ENCODE peak calls at places on chromosomes 2 and 18, in five cellular contexts. L, S, G, X and M are unnamed samples.

GRCh38 chr2:71607490-71607889 is 154.1 kb downstream of the DYSF start:
- DNase-seq in L (no peak), S (no peak), G (no peak), X (no peak), M (no peak)

GRCh38 chr2:240595381-240596079 is 9.0 kb downstream of the CAPN10 start:
- DNase-seq in L (no peak), S (no peak), G (no peak), X (no peak), M (no peak)

GRCh38 chr2:56185101-56185581 is 1.4 kb downstream of the CCDC85A start:
- DNase-seq in L (no peak), S (no peak), G (peak; percentile 57), X (no peak), M (peak; percentile 25)

GRCh38 chr2:241867776-241868420 is 1.6 kb upstream of the RTP5 start:
- DNase-seq in L (no peak), S (no peak), G (no peak), X (no peak), M (no peak)

GRCh38 chr18:70288171-70288850 is 534 bp upstream of the SOCS6 start:
- DNase-seq in L (no peak), S (no peak), G (no peak), X (peak; percentile 33), M (peak; percentile 24)

GRCh38 chr2:9618410-9618809 is 12.4 kb downstream of the YWHAQ start:
- DNase-seq in L (no peak), S (no peak), G (no peak), X (no peak), M (no peak)

GRCh38 chr18:79586436-79587297 is 92.9 kb upstream of the CTDP1 start:
- DNase-seq in L (no peak), S (no peak), G (no peak), X (no peak), M (no peak)

GRCh38 chr2:226792155-226792871 is 7.3 kb downstream of the IRS1 start:
- DNase-seq in L (no peak), S (no peak), G (no peak), X (peak; percentile 45), M (no peak)

GRCh38 chr18:4284528-4284927 is 170.6 kb downstream of the DLGAP1 start:
- DNase-seq in L (no peak), S (no peak), G (no peak), X (no peak), M (no peak)

GRCh38 chr2:160666019-160666676 is 172.5 kb upstream of the RBMS1 start:
- DNase-seq in L (peak; percentile 93), S (no peak), G (peak; percentile 7), X (peak; percentile 99), M (peak; percentile 97)

GRCh38 chr2:37414470-37414949 is 70.1 kb downstream of the QPCT start:
- DNase-seq in L (peak; percentile 48), S (no peak), G (peak; percentile 57), X (peak; percentile 81), M (peak; percentile 71)

GRCh38 chr2:33673937-33674336 is 74.8 kb upstream of the FAM98A start:
- DNase-seq in L (no peak), S (no peak), G (peak; percentile 23), X (peak; percentile 31), M (no peak)

GRCh38 chr2:239727776-239728600 is 297.2 kb downstream of the NDUFA10 start:
- DNase-seq in L (no peak), S (no peak), G (no peak), X (no peak), M (no peak)

GRCh38 chr2:15315411-15315810 is 245.7 kb downstream of the NBAS start:
- DNase-seq in L (no peak), S (no peak), G (no peak), X (no peak), M (no peak)

GRCh38 chr2:196083601-196084000 is 15.0 kb upstream of the DNAH7 start:
- DNase-seq in L (no peak), S (no peak), G (no peak), X (no peak), M (no peak)

GRCh38 chr2:73386894-73387636 is 1.4 kb downstream of the ALMS1 start:
- DNase-seq in L (no peak), S (no peak), G (no peak), X (no peak), M (no peak)

GRCh38 chr2:138501427-138502252 is at the start of gene SPOPL:
- DNase-seq in L (peak; percentile 64), S (peak; percentile 76), G (peak; percentile 88), X (peak; percentile 73), M (peak; percentile 90)

GRCh38 chr2:28976584-28976983 is 4.5 kb upstream of the TOGARAM2 start:
- DNase-seq in L (no peak), S (no peak), G (peak; percentile 53), X (no peak), M (peak; percentile 25)

GRCh38 chr18:63762518-63762917 is 12.7 kb upstream of the SERPINB7 start:
- DNase-seq in L (peak; percentile 23), S (no peak), G (no peak), X (peak; percentile 94), M (peak; percentile 95)

GRCh38 chr2:106358081-106358480 is 110.1 kb downstream of the RGPD3 start:
- DNase-seq in L (no peak), S (no peak), G (no peak), X (no peak), M (no peak)

GRCh38 chr2:227378371-227378782 is 729 bp downstream of the TM4SF20 start:
- DNase-seq in L (no peak), S (no peak), G (no peak), X (peak; percentile 77), M (peak; percentile 70)

GRCh38 chr2:157895531-157895930 is 19.4 kb upstream of the ACVR1 start:
- DNase-seq in L (no peak), S (no peak), G (no peak), X (peak; percentile 55), M (peak; percentile 69)

GRCh38 chr2:176072951-176073904 is 10.5 kb downstream of the EVX2 start:
- DNase-seq in L (no peak), S (no peak), G (no peak), X (no peak), M (no peak)

GRCh38 chr2:208136695-208137094 is 7.1 kb upstream of the CRYGC start:
- DNase-seq in L (no peak), S (no peak), G (no peak), X (no peak), M (no peak)